ENCODE peak calls at places on chromosomes 6 and 20, in four cellular contexts. Z is mucosa of descending colon; M is CD8-positive, alpha-beta T cell; K is lower lobe of right lung. R is an unnamed sample.

GRCh38 chr6:145036848-145037567 is 698.3 kb downstream of the EPM2A start:
- DNase-seq in K (no peak), M (no peak), Z (no peak), R (no peak)

GRCh38 chr20:1862665-1863059 is 32.5 kb upstream of the SIRPA start:
- DNase-seq in Z (no peak), M (no peak), K (no peak), R (no peak)

GRCh38 chr6:132830236-132830799 is 15.9 kb downstream of the RPS12 start:
- DNase-seq in M (no peak), K (no peak), Z (no peak), R (peak; percentile 19)

GRCh38 chr6:16337280-16337975 is 99.0 kb downstream of the GMPR start:
- DNase-seq in M (no peak), Z (peak; percentile 82), K (peak; percentile 78), R (peak; percentile 55)

GRCh38 chr20:63743210-63743970 is 3.8 kb downstream of the SLC2A4RG start:
- DNase-seq in Z (peak; percentile 43), M (no peak), K (no peak), R (no peak)

GRCh38 chr6:146883640-146884531 is 285.1 kb downstream of the ADGB start:
- DNase-seq in K (no peak), Z (no peak), M (no peak), R (no peak)

GRCh38 chr6:158662607-158663464 is 13.0 kb downstream of the SYTL3 start:
- DNase-seq in M (no peak), K (no peak), Z (no peak), R (peak; percentile 67)

GRCh38 chr20:17471606-17472187 is 59.5 kb downstream of the BFSP1 start:
- DNase-seq in Z (no peak), M (no peak), K (no peak), R (no peak)

GRCh38 chr6:122222761-122223160 is 176.7 kb upstream of the HSF2 start:
- DNase-seq in Z (no peak), K (no peak), M (no peak), R (no peak)

GRCh38 chr6:104010897-104011296 is 848.8 kb downstream of the HACE1 start:
- DNase-seq in K (no peak), M (no peak), Z (no peak), R (no peak)

GRCh38 chr20:24662756-24663399 is 193.4 kb downstream of the SYNDIG1 start:
- DNase-seq in Z (no peak), M (no peak), K (no peak), R (no peak)

GRCh38 chr6:28794175-28795002 is 129.4 kb downstream of the TRIM27 start:
- DNase-seq in M (no peak), Z (no peak), K (no peak), R (no peak)

GRCh38 chr20:48797275-48797825 is 30.4 kb downstream of the PREX1 start:
- DNase-seq in Z (no peak), K (peak; percentile 63), M (no peak), R (no peak)

GRCh38 chr6:105545206-105545920 is 142.5 kb upstream of the PREP start:
- DNase-seq in K (no peak), Z (no peak), M (no peak), R (no peak)

GRCh38 chr6:101070044-101070608 is 189.0 kb upstream of the ASCC3 start:
- DNase-seq in K (no peak), Z (no peak), M (no peak), R (no peak)

GRCh38 chr6:157148391-157149323 is 174.7 kb downstream of the TMEM242 start:
- DNase-seq in K (no peak), Z (no peak), M (no peak), R (peak; percentile 91)

GRCh38 chr6:551829-552350 is 105.0 kb downstream of the HUS1B start:
- DNase-seq in M (no peak), Z (no peak), K (no peak), R (no peak)

GRCh38 chr6:161639772-161640171 is 365.9 kb upstream of the AGPAT4 start:
- DNase-seq in M (no peak), K (no peak), Z (no peak), R (no peak)

GRCh38 chr6:135182120-135182992 is 1.2 kb downstream of the MYB start:
- DNase-seq in K (peak; percentile 64), Z (peak; percentile 72), M (peak; percentile 3), R (no peak)

GRCh38 chr6:146902846-146903245 is 301.4 kb upstream of the STXBP5 start:
- DNase-seq in M (no peak), Z (no peak), K (no peak), R (no peak)

GRCh38 chr6:20211941-20212391 is 303 bp downstream of the MBOAT1 start:
- DNase-seq in K (no peak), Z (peak; percentile 79), M (no peak), R (peak; percentile 16)

GRCh38 chr6:113856571-113857564 is at the start of gene MARCKS:
- DNase-seq in K (peak; percentile 79), Z (peak; percentile 87), M (no peak), R (peak; percentile 80)

GRCh38 chr6:10977231-10977968 is 66.7 kb downstream of the ELOVL2 start:
- DNase-seq in M (no peak), Z (no peak), K (no peak), R (no peak)

GRCh38 chr20:4366076-4366475 is 350.7 kb upstream of the RNF24 start:
- DNase-seq in Z (no peak), K (no peak), M (no peak), R (no peak)

DNA sequence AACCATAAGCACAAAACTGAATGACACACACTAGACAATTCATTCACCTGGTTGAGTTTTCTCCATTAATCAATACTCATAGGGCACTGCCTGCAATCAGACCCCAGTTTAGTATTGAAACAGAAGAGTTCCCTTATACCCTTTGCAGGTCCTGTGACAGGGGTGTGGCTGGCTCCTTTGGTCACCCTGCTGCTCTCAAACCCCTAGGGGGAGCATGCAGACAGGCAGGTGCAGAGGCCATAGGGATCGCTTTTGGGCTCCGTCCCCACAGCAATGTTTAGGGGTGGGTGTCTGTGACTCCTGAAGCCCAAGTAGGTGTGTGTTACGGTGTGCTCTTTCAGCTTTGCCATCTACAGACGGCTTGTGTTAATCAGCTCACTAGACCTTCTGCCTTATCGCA is 210.4 kb downstream of the CENPW start:
- DNase-seq in Z (no peak), M (no peak), K (no peak), R (no peak)
- TF ChIP-seq CTCF in Z (no peak), M (no peak), K (no peak), R (no peak)

GRCh38 chr6:12483712-12484111 is 193.6 kb downstream of the EDN1 start:
- DNase-seq in M (no peak), Z (no peak), K (no peak), R (peak; percentile 66)
- H3K4me3 ChIP-seq in M (peak overlapping the region; percentile 25), Z (no peak overlapping the region), K (no peak overlapping the region), R (no peak overlapping the region)

DNA sequence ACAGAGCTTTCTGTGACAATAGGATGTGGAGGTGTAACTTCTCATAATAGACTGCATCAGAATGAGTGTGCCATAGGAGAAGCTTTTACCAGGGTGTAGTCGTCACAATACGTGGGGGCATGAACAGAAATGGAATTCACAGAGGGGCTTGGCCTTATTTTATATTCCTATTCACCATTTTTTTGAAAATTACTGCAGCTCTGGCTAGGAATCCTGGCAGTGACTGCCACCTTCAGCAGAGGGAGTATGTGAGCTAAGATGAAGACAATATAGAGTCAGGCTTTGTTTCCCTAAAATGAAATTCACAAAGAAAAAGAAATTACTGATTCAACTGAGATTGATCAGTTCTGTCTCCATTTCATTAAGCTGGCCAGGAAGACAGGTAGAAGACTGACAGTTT is 13.9 kb downstream of the TOMM6 start:
- DNase-seq in K (no peak), Z (no peak), M (no peak), R (no peak)
- TF ChIP-seq CTCF in K (no peak), Z (no peak), M (no peak), R (peak; percentile 81)

GRCh38 chr20:288956-289692 is 1.4 kb downstream of the C20orf96 start:
- DNase-seq in Z (no peak), K (no peak), M (no peak), R (no peak)
- H3K4me3 ChIP-seq in Z (no peak overlapping the region), K (peak overlapping the region; percentile 68), M (no peak overlapping the region), R (peak overlapping the region; percentile 86)

GRCh38 chr6:68634503-68635411 is at the start of gene ADGRB3:
- DNase-seq in M (no peak), K (peak; percentile 74), Z (peak; percentile 58), R (peak; percentile 66)
- TF ChIP-seq CTCF in M (no peak), K (no peak), Z (no peak), R (peak; percentile 3)

GRCh38 chr20:37414133-37414532 is 68.2 kb downstream of the SRC start:
- DNase-seq in M (no peak), Z (peak; percentile 15), K (no peak), R (no peak)
- H3K4me3 ChIP-seq in M (no peak overlapping the region), Z (no peak overlapping the region), K (no peak overlapping the region), R (no peak overlapping the region)

GRCh38 chr6:124870611-124871201 is 91.5 kb upstream of the RNF217 start:
- DNase-seq in M (no peak), K (no peak), Z (no peak), R (peak; percentile 29)
- TF ChIP-seq CTCF in M (no peak), K (peak; percentile 67), Z (no peak), R (peak; percentile 37)

GRCh38 chr6:41073203-41073967 is 611 bp downstream of the NFYA start:
- DNase-seq in K (peak; percentile 91), M (peak; percentile 58), Z (peak; percentile 93), R (peak; percentile 50)
- H3K4me3 ChIP-seq in K (peak overlapping the region; percentile 93), M (peak overlapping the region; percentile 86), Z (peak overlapping the region; percentile 91), R (peak overlapping the region; percentile 88)

R was measured in astrocyte of the cerebellum.